ENCODE peak calls at places on chromosomes 16 and 17, in five cellular contexts. K is HepG2, T is A549, X is IMR-90, W is K562. J is an unnamed sample. For H3K4me1, the result is how much of the 10 kb centered on the place peaks cover.

GRCh38 chr16:56549744-56550385 is 15.0 kb upstream of the MT4 start:
- DNase-seq in K (no peak), X (peak), W (no peak), T (no peak), J (no peak)

GRCh38 chr17:69367298-69367697 is 40.4 kb upstream of the ABCA5 start:
- DNase-seq in W (no peak), K (no peak), X (no peak), T (no peak), J (no peak)

GRCh38 chr17:10013360-10014112 is 108.5 kb upstream of the RCVRN start:
- DNase-seq in W (no peak), T (no peak), K (no peak), X (peak), J (no peak)

GRCh38 chr17:4592240-4593005 is 8.1 kb downstream of the SMTNL2 start:
- DNase-seq in W (no peak), T (no peak), X (no peak), K (no peak), J (no peak)

GRCh38 chr16:88691924-88692560 is 5.7 kb upstream of the SNAI3 start:
- DNase-seq in T (no peak), W (no peak), K (no peak), X (no peak), J (no peak)

GRCh38 chr17:3710951-3711383 is 12.7 kb upstream of the HASPIN start:
- DNase-seq in W (no peak), T (no peak), K (no peak), X (peak), J (no peak)

GRCh38 chr16:19601083-19601976 is 45.8 kb downstream of the VPS35L start:
- DNase-seq in X (peak), K (peak), W (peak), T (peak), J (no peak)

GRCh38 chr16:65366316-65366715 is 244.5 kb upstream of the CDH11 start:
- DNase-seq in T (no peak), X (no peak), K (no peak), W (no peak), J (no peak)

DNA sequence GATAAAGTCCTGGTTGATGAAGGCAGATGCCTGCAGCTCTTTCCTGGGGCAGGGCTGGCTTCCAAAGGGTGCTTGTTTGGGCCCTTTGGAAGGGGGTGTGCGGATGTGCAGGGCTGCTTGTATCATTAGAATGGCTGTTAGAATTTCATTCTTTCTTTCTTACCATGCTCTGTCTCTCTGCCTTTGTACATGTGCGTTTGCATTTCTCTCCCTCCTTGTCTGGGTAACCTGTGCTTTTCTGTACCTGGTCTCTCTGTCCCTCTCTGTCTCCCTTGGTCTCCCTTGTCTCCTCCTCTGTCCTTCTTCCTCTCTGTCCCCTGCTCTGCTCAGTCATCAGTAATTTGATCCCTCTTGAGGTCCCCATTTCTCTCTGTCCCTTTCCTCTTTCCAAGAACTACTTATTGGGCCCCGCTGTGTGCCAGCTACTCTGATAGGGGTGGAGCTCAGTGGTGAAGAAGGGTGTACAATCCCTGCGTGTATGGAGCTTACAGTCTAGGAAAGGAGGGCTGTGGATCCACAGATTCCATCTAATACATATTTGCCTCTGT is 69.3 kb downstream of the PLCG2 start:
- DNase-seq in X (no peak), T (no peak), W (no peak), K (no peak), J (no peak)
- H3K4me1 ChIP-seq in X (under half), T (under half), W (under half), K (under half), J (under half)

DNA sequence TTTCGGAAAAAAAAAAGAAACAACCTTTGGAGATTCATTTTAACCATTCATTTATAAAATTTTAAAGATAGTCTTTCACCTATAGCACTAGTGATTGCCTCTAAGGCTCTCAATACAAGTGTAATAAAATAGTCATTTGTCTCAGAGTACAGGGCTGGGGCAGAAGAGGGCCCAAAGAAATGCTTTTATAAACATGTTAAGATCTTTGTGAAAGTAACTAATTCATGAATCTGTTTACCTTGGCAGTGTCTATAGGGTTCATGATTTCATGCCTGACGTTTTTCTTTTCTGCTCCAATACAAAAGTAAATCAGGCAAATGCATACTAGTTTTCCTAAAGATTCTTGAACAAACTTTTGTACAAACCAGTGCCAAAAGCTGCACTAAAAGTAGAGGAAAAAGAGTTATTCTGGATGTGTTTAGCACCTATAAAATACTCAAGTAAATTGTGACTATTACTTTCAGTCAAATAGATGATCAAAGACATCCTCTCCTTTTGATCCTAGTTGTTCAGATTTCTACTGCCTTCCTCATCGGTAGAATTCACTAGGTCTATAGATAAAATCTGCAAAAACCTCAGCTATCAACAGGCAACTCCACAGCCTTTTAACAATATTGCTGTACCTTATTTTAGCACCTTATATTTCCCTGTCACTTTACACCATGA is 99.8 kb upstream of the MED13 start:
- DNase-seq in W (no peak), K (no peak), X (no peak), T (no peak), J (no peak)
- TF ChIP-seq MAFK in W (no peak), K (no peak), X (no peak), T (no peak), J (no peak)

GRCh38 chr16:59733321-59733720 is 999.2 kb upstream of the GOT2 start:
- DNase-seq in T (no peak), X (no peak), K (no peak), W (no peak), J (no peak)
- TF ChIP-seq RAD21 in T (no peak), X (no peak), K (no peak), W (no peak), J (no peak)

GRCh38 chr17:76709077-76709950 is 1.5 kb downstream of the MXRA7 start:
- DNase-seq in W (no peak), K (peak), X (peak), T (peak), J (peak)
- H3K4me1 ChIP-seq in W (under half), K (under half), X (under half), T (under half), J (under half)

DNA sequence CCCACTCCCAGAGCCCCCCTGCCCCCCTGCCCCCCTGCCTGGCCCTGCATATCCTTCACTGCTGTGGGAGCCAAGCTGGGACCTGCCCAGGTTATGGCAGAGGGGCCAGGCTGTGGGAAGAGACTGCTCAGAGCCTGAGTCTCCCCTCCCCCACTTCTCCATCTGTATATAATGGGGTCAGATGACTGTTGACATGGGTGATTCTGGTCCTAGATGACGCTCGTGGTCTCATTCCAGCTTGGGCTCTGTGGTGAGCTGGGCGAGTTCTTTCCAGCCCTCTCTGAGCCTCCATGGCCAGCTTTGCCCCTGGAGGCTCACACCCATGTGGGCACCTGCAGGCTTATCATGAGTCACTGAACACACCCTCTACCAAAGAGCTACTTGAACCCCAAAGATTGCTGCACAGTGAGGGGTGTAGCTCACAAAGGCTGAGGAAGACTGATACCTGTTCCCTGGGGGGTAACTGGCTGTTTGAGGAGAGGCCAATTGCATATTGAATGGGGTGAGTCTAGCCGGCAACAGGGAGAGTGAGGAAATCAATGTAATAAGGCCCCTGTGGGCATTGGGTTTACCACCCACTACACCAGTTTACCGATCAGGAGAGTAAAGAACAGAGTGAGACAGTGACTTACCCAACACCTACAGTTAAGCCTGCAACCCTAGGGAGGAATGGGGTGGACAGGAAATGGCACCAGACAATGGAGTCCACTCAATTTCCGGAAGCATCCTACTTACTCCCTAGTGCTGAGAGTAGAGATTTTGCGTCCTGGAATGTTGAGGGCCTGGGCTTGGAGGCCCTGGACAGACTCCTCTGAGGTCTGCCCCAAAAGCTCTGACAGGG is 4.2 kb upstream of the SREBF1 start:
- DNase-seq in T (no peak), X (peak), K (peak), W (no peak), J (no peak)
- TF ChIP-seq MAFK in T (no peak), X (no peak), K (no peak), W (no peak), J (no peak)

DNA sequence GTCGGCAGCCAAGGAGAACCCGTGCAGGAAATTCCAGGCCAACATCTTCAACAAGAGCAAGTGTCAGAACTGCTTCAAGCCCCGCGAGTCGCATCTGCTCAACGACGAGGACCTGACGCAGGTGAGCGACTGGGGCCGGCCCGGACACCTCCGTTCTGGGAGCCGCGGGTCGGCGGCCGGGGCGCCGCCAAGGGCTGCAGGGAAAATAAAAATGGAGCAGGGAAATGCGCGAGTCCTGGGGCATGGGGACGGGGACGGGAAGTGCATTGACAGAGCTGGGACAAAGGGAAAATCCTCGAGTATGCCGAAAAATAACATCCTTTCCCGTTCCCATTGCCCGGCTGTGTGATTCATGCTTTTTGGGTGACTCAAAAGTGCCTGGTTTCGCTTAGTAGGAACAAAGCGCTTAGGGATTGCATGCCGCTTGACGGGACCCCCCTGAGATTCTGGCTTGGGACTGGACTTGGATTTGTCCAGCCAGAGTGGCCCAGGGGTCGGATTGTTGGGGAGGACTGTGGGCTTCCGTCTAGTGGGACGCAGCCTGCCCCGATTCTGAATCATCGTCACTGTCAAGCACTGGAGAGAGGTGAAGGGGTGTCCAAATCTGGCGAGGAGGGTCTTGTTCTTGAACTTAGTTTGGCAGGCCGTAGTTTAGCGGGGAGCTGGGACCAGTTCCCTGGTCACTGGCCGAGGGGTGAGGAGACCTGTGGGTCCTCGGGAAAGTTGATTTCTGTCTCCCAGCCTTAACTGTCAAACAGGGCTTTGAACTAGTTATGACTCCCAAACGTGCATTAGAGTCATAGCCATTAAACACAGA is 802 bp downstream of the MPRIP start:
- DNase-seq in K (no peak), X (peak), T (no peak), W (no peak), J (no peak)
- TF ChIP-seq RAD21 in K (no peak), X (no peak), T (no peak), W (no peak), J (no peak)

GRCh38 chr17:77451894-77452852 is 311.4 kb downstream of the SEC14L1 start:
- DNase-seq in X (peak), W (no peak), T (no peak), K (peak), J (no peak)
- H3K4me1 ChIP-seq in X (half or more), W (half or more), T (under half), K (half or more), J (under half)

GRCh38 chr17:13702266-13702665 is 100.5 kb upstream of the HS3ST3A1 start:
- DNase-seq in X (peak), T (no peak), K (no peak), W (no peak), J (no peak)

GRCh38 chr17:13694934-13695333 is 93.2 kb upstream of the HS3ST3A1 start:
- DNase-seq in T (no peak), W (no peak), X (no peak), K (no peak), J (no peak)

GRCh38 chr17:13704333-13704732 is 102.6 kb upstream of the HS3ST3A1 start:
- DNase-seq in X (peak), K (no peak), W (no peak), T (no peak), J (no peak)

GRCh38 chr17:13699261-13699660 is 97.5 kb upstream of the HS3ST3A1 start:
- DNase-seq in W (no peak), T (no peak), K (no peak), X (no peak), J (no peak)

DNA sequence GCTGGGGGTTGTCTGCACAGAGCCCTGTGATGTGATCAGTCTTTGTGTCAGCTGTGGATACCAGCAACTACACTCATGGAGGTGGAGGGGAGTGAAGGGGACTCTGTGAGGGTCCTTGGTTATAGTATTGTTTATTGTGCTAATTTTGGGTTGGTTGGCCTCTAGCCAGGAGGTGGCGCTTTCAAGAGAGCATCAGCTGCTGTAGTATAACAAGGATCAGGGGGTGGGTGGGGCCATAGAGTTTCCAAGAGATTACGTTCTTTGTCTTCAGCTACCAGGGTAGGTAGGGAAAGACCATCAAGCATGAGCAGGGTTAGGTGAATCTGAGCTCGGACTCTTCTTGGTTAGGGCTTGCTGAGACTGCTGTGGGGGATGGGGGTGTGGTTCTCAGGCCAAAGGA is 97.1 kb upstream of the HS3ST3A1 start:
- DNase-seq in K (no peak), T (no peak), X (no peak), W (no peak), J (no peak)
- TF ChIP-seq MAFK in K (no peak), T (no peak), X (no peak), W (no peak), J (no peak)

GRCh38 chr17:82231562-82232321 is 2.9 kb downstream of the SLC16A3 start:
- DNase-seq in X (peak), K (peak), T (peak), W (peak), J (no peak)

GRCh38 chr17:82232322-82232785 is 3.5 kb downstream of the SLC16A3 start:
- DNase-seq in K (no peak), T (no peak), W (no peak), X (no peak), J (no peak)

GRCh38 chr17:82230627-82231311 is 1.9 kb downstream of the SLC16A3 start:
- DNase-seq in T (peak), X (peak), K (peak), W (peak), J (no peak)

GRCh38 chr17:82229686-82230626 is 1.1 kb downstream of the SLC16A3 start:
- DNase-seq in T (peak), W (no peak), X (no peak), K (peak), J (no peak)

GRCh38 chr17:82231312-82231561 is 2.4 kb downstream of the SLC16A3 start:
- DNase-seq in X (no peak), K (no peak), W (no peak), T (no peak), J (no peak)
- TF ChIP-seq RAD21 in X (no peak), K (no peak), W (no peak), T (no peak), J (no peak)

GRCh38 chr17:74569001-74569391 is 1.7 kb upstream of the CD300H start:
- DNase-seq in X (no peak), T (no peak), W (no peak), K (no peak), J (no peak)

GRCh38 chr17:74571894-74572293 is 4.6 kb upstream of the CD300H start:
- DNase-seq in K (no peak), T (no peak), X (no peak), W (no peak), J (no peak)

GRCh38 chr17:74574489-74575142 is 7.3 kb upstream of the CD300H start:
- DNase-seq in T (no peak), W (no peak), K (no peak), X (no peak), J (no peak)

GRCh38 chr17:74569392-74570003 is 2.2 kb upstream of the CD300H start:
- DNase-seq in T (peak), W (no peak), X (peak), K (no peak), J (no peak)

GRCh38 chr17:74573169-74573568 is 5.9 kb upstream of the CD300H start:
- DNase-seq in X (no peak), T (peak), K (no peak), W (no peak), J (no peak)
- H3K4me1 ChIP-seq in X (under half), T (under half), K (under half), W (under half), J (under half)